ENCODE peak calls at places on chromosomes 5 and 9, in seven cellular contexts. L is activated naive CD4-positive, alpha-beta T cell treated with anti-CD3 and anti-CD28 coated beads, Interleukin-2, amount 50 U/mL, for 16 hours; P is A549; I is foreskin fibroblast; E is activated CD4-positive, alpha-beta memory T cell treated with anti-CD3 and anti-CD28 coated beads, Interleukin-2, amount 10 ng/mL, durations not matched to agents 7 days and 5 days; V is KG1; Q is RPMI7951. A is an unnamed sample.

GRCh38 chr9:17795708-17796107 is 216.8 kb downstream of the SH3GL2 start:
- DNase-seq in L (no peak), P (no peak), I (no peak), E (no peak), V (no peak), Q (peak; percentile 52), A (no peak)

GRCh38 chr5:72452515-72453259 is 54.5 kb downstream of the ZNF366 start:
- DNase-seq in L (no peak), P (peak; percentile 79), I (peak; percentile 91), E (no peak), V (no peak), Q (peak; percentile 93), A (peak; percentile 20)

GRCh38 chr5:172293054-172293744 is 9.6 kb upstream of the UBTD2 start:
- DNase-seq in L (peak; percentile 63), P (peak; percentile 58), I (peak; percentile 86), E (peak; percentile 70), V (peak; percentile 74), Q (peak; percentile 79), A (peak; percentile 79)

GRCh38 chr9:33161011-33161588 is 6.0 kb downstream of the B4GALT1 start:
- DNase-seq in L (no peak), P (peak; percentile 82), I (peak; percentile 96), E (peak; percentile 72), V (no peak), Q (peak; percentile 99), A (no peak)

GRCh38 chr5:143078971-143079370 is 308.8 kb downstream of the ARHGAP26 start:
- DNase-seq in L (no peak), P (no peak), I (no peak), E (no peak), V (no peak), Q (no peak), A (no peak)

GRCh38 chr5:166677891-166678290 is 1613.6 kb upstream of the WWC1 start:
- DNase-seq in L (no peak), P (no peak), I (no peak), E (no peak), V (no peak), Q (no peak), A (no peak)

GRCh38 chr5:116573617-116574431 is 799 bp downstream of the SEMA6A start:
- DNase-seq in L (no peak), P (peak; percentile 8), I (peak; percentile 55), E (no peak), V (no peak), Q (peak; percentile 3), A (no peak)

GRCh38 chr5:64147849-64148441 is 17.7 kb upstream of the RNF180 start:
- DNase-seq in L (no peak), P (peak; percentile 21), I (peak; percentile 76), E (no peak), V (no peak), Q (peak; percentile 16), A (peak; percentile 46)

GRCh38 chr9:123282343-123283047 is 14.1 kb upstream of the STRBP start:
- DNase-seq in L (no peak), P (peak; percentile 78), I (no peak), E (no peak), V (no peak), Q (peak; percentile 36), A (no peak)

GRCh38 chr5:113321266-113321665 is 113.5 kb downstream of the TSSK1B start:
- DNase-seq in L (no peak), P (no peak), I (no peak), E (no peak), V (no peak), Q (no peak), A (no peak)

GRCh38 chr9:16727452-16728127 is 142.9 kb downstream of the BNC2 start:
- DNase-seq in L (no peak), P (no peak), I (peak; percentile 30), E (no peak), V (no peak), Q (no peak), A (no peak)

GRCh38 chr5:128305341-128305740 is 221.8 kb downstream of the SLC12A2 start:
- DNase-seq in L (no peak), P (no peak), I (no peak), E (no peak), V (no peak), Q (no peak), A (no peak)

GRCh38 chr9:3525088-3525835 is 539 bp downstream of the RFX3 start:
- DNase-seq in L (no peak), P (no peak), I (peak; percentile 34), E (no peak), V (no peak), Q (no peak), A (no peak)

GRCh38 chr5:102901821-102902448 is 146.8 kb downstream of the PAM start:
- DNase-seq in L (no peak), P (no peak), I (peak; percentile 39), E (no peak), V (no peak), Q (peak; percentile 37), A (no peak)

GRCh38 chr5:64318175-64318574 is 152.5 kb downstream of the RNF180 start:
- DNase-seq in L (no peak), P (no peak), I (peak; percentile 1), E (no peak), V (no peak), Q (no peak), A (no peak)

GRCh38 chr5:109161914-109162683 is 247.7 kb downstream of the PJA2 start:
- DNase-seq in L (no peak), P (no peak), I (peak; percentile 36), E (no peak), V (no peak), Q (no peak), A (no peak)

GRCh38 chr5:180684623-180685161 is 35.3 kb upstream of the FLT4 start:
- DNase-seq in L (no peak), P (no peak), I (no peak), E (no peak), V (no peak), Q (no peak), A (no peak)

GRCh38 chr5:168370826-168371225 is 79.4 kb downstream of the WWC1 start:
- DNase-seq in L (no peak), P (no peak), I (no peak), E (no peak), V (no peak), Q (no peak), A (no peak)

GRCh38 chr9:16521868-16522381 is 348.5 kb downstream of the BNC2 start:
- DNase-seq in L (no peak), P (no peak), I (peak; percentile 95), E (no peak), V (peak; percentile 12), Q (peak; percentile 98), A (no peak)

GRCh38 chr5:175681975-175682354 is 24.1 kb downstream of the HRH2 start:
- DNase-seq in L (no peak), P (no peak), I (no peak), E (no peak), V (no peak), Q (no peak), A (no peak)

GRCh38 chr9:136322756-136323330 is 4.5 kb upstream of the GPSM1 start:
- DNase-seq in L (no peak), P (no peak), I (no peak), E (no peak), V (no peak), Q (no peak), A (no peak)

A was measured in NCI-H460.